ENCODE peak calls at places on chromosome 1, in six cellular contexts. J is endodermal cell, C is stromal cell of bone marrow, D is mammary epithelial cell, P is NCI-H510A treated with DMSO at 0.1 percent for 48 hours, A is RPMI8226. G is an unnamed sample.

GRCh38 chr1:159924791-159925712 is at the start of gene TAGLN2:
- DNase-seq in J (peak; percentile 97), C (peak; percentile 83), D (peak; percentile 93), P (peak; percentile 79), A (peak; percentile 96), G (no peak)

GRCh38 chr1:180507826-180508724 is 5.7 kb upstream of the ACBD6 start:
- DNase-seq in J (no peak), C (peak; percentile 31), D (peak; percentile 27), P (no peak), A (peak; percentile 20), G (no peak)

GRCh38 chr1:212525479-212526110 is 83.0 kb upstream of the ATF3 start:
- DNase-seq in J (no peak), C (no peak), D (peak; percentile 71), P (no peak), A (no peak), G (no peak)

GRCh38 chr1:29516063-29516820 is 279.9 kb downstream of the PTPRU start:
- DNase-seq in J (no peak), C (no peak), D (no peak), P (no peak), A (no peak), G (no peak)

GRCh38 chr1:109617291-109617801 is 2.1 kb downstream of the GNAT2 start:
- DNase-seq in J (peak; percentile 75), C (peak; percentile 88), D (peak; percentile 90), P (no peak), A (no peak), G (no peak)

GRCh38 chr1:160605205-160605604 is 25.9 kb upstream of the CD84 start:
- DNase-seq in J (no peak), C (no peak), D (no peak), P (no peak), A (no peak), G (no peak)

GRCh38 chr1:22262583-22262982 is 119.7 kb upstream of the WNT4 start:
- DNase-seq in J (peak; percentile 86), C (no peak), D (no peak), P (peak; percentile 82), A (peak; percentile 20), G (peak; percentile 12)

GRCh38 chr1:241696172-241696814 is 44.2 kb downstream of the WDR64 start:
- DNase-seq in J (peak; percentile 48), C (no peak), D (no peak), P (no peak), A (no peak), G (no peak)

GRCh38 chr1:208357663-208358507 is 113.7 kb upstream of the PLXNA2 start:
- DNase-seq in J (no peak), C (no peak), D (no peak), P (no peak), A (no peak), G (no peak)

GRCh38 chr1:227886993-227887696 is 60.6 kb downstream of the WNT9A start:
- DNase-seq in J (peak; percentile 81), C (no peak), D (no peak), P (peak; percentile 57), A (peak; percentile 6), G (peak; percentile 21)

GRCh38 chr1:179445593-179445992 is 79.8 kb downstream of the AXDND1 start:
- DNase-seq in J (no peak), C (no peak), D (no peak), P (no peak), A (no peak), G (no peak)

GRCh38 chr1:43774359-43774758 is 67.0 kb downstream of the ST3GAL3 start:
- DNase-seq in J (no peak), C (peak; percentile 43), D (peak; percentile 79), P (no peak), A (no peak), G (no peak)

GRCh38 chr1:16442941-16443340 is 2.4 kb downstream of the NECAP2 start:
- DNase-seq in J (no peak), C (no peak), D (no peak), P (no peak), A (peak; percentile 57), G (no peak)

GRCh38 chr1:20166047-20166446 is 19.8 kb upstream of the UBXN10 start:
- DNase-seq in J (no peak), C (no peak), D (peak; percentile 77), P (no peak), A (no peak), G (no peak)

GRCh38 chr1:206555473-206555935 is 48.2 kb downstream of the RASSF5 start:
- DNase-seq in J (peak; percentile 70), C (no peak), D (no peak), P (no peak), A (peak; percentile 61), G (peak; percentile 66)

GRCh38 chr1:48047116-48047515 is 49.9 kb upstream of the TRABD2B start:
- DNase-seq in J (no peak), C (no peak), D (no peak), P (no peak), A (no peak), G (no peak)

GRCh38 chr1:199460933-199461332 is 566.6 kb upstream of the NR5A2 start:
- DNase-seq in J (no peak), C (no peak), D (no peak), P (no peak), A (no peak), G (no peak)

GRCh38 chr1:58402444-58402843 is 144.1 kb downstream of the OMA1 start:
- DNase-seq in J (no peak), C (no peak), D (no peak), P (no peak), A (no peak), G (no peak)

GRCh38 chr1:25543425-25544242 is at the start of gene LDLRAP1:
- DNase-seq in J (peak; percentile 91), C (peak; percentile 61), D (peak; percentile 70), P (peak; percentile 44), A (peak; percentile 87), G (no peak)

GRCh38 chr1:183110466-183110865 is 75.6 kb upstream of the LAMC2 start:
- DNase-seq in J (no peak), C (no peak), D (no peak), P (no peak), A (no peak), G (no peak)

GRCh38 chr1:162197615-162198497 is 128.4 kb downstream of the NOS1AP start:
- DNase-seq in J (peak; percentile 77), C (no peak), D (no peak), P (no peak), A (no peak), G (no peak)